ENCODE peak calls at places on chromosomes 16 and 17, in seven cellular contexts. D, J, Y, G, Q, X and L are unnamed samples.

GRCh38 chr17:32241521-32242094 is 24.0 kb upstream of the RHBDL3 start:
- DNase-seq in Q (no peak), Y (no peak), X (no peak), G (no peak), D (no peak), J (no peak), L (no peak)

GRCh38 chr16:11582157-11582814 is 4.4 kb downstream of the LITAF start:
- DNase-seq in D (no peak), Y (no peak), X (no peak), J (no peak), Q (no peak), G (no peak), L (no peak)

GRCh38 chr17:47262586-47262985 is 9.0 kb downstream of the ITGB3 start:
- DNase-seq in G (no peak), X (no peak), Q (no peak), D (no peak), J (no peak), Y (no peak), L (no peak)

GRCh38 chr17:15651001-15651582 is 31.6 kb upstream of the FBXW10B start:
- DNase-seq in G (no peak), Y (peak), J (no peak), X (no peak), D (no peak), Q (no peak), L (peak)

GRCh38 chr16:55052335-55053070 is 121.8 kb downstream of the IRX5 start:
- DNase-seq in J (no peak), Y (no peak), X (no peak), D (no peak), G (no peak), Q (no peak), L (no peak)

GRCh38 chr17:68733241-68734176 is 132.3 kb upstream of the FAM20A start:
- DNase-seq in X (no peak), G (no peak), Q (no peak), D (peak), Y (no peak), J (no peak), L (no peak)

GRCh38 chr17:76422406-76422805 is 30.5 kb downstream of the UBE2O start:
- DNase-seq in D (no peak), X (no peak), G (no peak), J (no peak), Q (no peak), Y (no peak), L (no peak)

GRCh38 chr17:51819341-51819740 is 339.2 kb downstream of the CA10 start:
- DNase-seq in Y (no peak), J (no peak), G (no peak), Q (no peak), D (no peak), X (no peak), L (no peak)

GRCh38 chr17:66602659-66603363 is 232.1 kb upstream of the CACNG5 start:
- DNase-seq in Q (no peak), X (no peak), Y (no peak), J (no peak), G (no peak), D (no peak), L (no peak)

GRCh38 chr17:9146064-9146463 is 124.8 kb downstream of the NTN1 start:
- DNase-seq in D (no peak), J (no peak), X (no peak), Q (no peak), G (no peak), Y (no peak), L (no peak)

GRCh38 chr17:20063665-20064648 is 54.8 kb downstream of the SPECC1 start:
- DNase-seq in J (no peak), Q (peak), Y (no peak), D (no peak), G (no peak), X (peak), L (no peak)

GRCh38 chr17:77879226-77879895 is 79.1 kb upstream of the TNRC6C start:
- DNase-seq in G (no peak), D (no peak), Y (no peak), X (no peak), Q (no peak), J (no peak), L (no peak)

GRCh38 chr16:56894331-56894917 is 29.4 kb downstream of the SLC12A3 start:
- DNase-seq in Y (no peak), G (no peak), X (no peak), Q (no peak), D (no peak), J (no peak), L (no peak)

GRCh38 chr16:70800306-70800705 is 652 bp downstream of the VAC14 start:
- DNase-seq in X (no peak), G (no peak), J (no peak), Y (no peak), Q (no peak), D (no peak), L (no peak)

GRCh38 chr17:36578671-36579070 is 13.0 kb upstream of the DHRS11 start:
- DNase-seq in J (no peak), Q (no peak), Y (no peak), D (no peak), X (no peak), G (no peak), L (no peak)

GRCh38 chr17:5468075-5468473 is 708 bp downstream of the DHX33 start:
- DNase-seq in D (no peak), Q (no peak), G (no peak), X (no peak), Y (peak), J (peak), L (no peak)

GRCh38 chr17:68910789-68911431 is 44.3 kb downstream of the ABCA8 start:
- DNase-seq in D (no peak), G (no peak), J (no peak), X (no peak), Q (no peak), Y (no peak), L (no peak)

GRCh38 chr17:40857535-40857934 is 9.5 kb downstream of the KRT12 start:
- DNase-seq in Y (peak), Q (no peak), G (no peak), D (no peak), J (no peak), X (no peak), L (no peak)

GRCh38 chr17:4968916-4969550 is 1.4 kb upstream of the SPAG7 start:
- DNase-seq in Y (peak), X (no peak), G (no peak), J (no peak), D (no peak), Q (no peak), L (no peak)

GRCh38 chr16:86919531-86920305 is 341.4 kb downstream of the FOXL1 start:
- DNase-seq in G (no peak), Q (no peak), Y (no peak), D (no peak), X (no peak), J (no peak), L (no peak)

GRCh38 chr16:66620419-66620775 is 15.9 kb downstream of the CMTM3 start:
- DNase-seq in D (no peak), Q (no peak), J (no peak), Y (no peak), X (no peak), G (no peak), L (no peak)

GRCh38 chr16:7849891-7850290 is 517.2 kb downstream of the RBFOX1 start:
- DNase-seq in G (no peak), Y (no peak), D (no peak), X (no peak), J (no peak), Q (no peak), L (no peak)

GRCh38 chr17:77790143-77790829 is 168.2 kb upstream of the TNRC6C start:
- DNase-seq in Q (no peak), J (no peak), Y (no peak), G (peak), X (no peak), D (no peak), L (peak)

GRCh38 chr16:86585821-86586611 is 7.7 kb downstream of the FOXL1 start:
- DNase-seq in G (no peak), Y (no peak), X (no peak), J (no peak), D (no peak), Q (no peak), L (no peak)

GRCh38 chr17:38667099-38667786 is 7.5 kb downstream of the EPOP start:
- DNase-seq in Q (peak), G (peak), X (no peak), J (peak), D (peak), Y (peak), L (peak)

GRCh38 chr17:79154951-79155557 is 80.4 kb downstream of the ENGASE start:
- DNase-seq in G (no peak), Y (peak), Q (no peak), D (no peak), X (no peak), J (no peak), L (no peak)

GRCh38 chr17:82205720-82206508 is 6.7 kb downstream of the CCDC57 start:
- DNase-seq in X (no peak), Q (peak), G (peak), Y (peak), D (peak), J (peak), L (peak)

GRCh38 chr17:82201498-82201910 is 11.1 kb downstream of the CCDC57 start:
- DNase-seq in G (no peak), Q (no peak), Y (peak), D (no peak), J (no peak), X (no peak), L (no peak)

GRCh38 chr17:82203920-82204319 is 8.7 kb downstream of the CCDC57 start:
- DNase-seq in X (no peak), D (no peak), G (no peak), Q (no peak), J (no peak), Y (peak), L (no peak)

GRCh38 chr17:82202981-82203380 is 9.7 kb downstream of the CCDC57 start:
- DNase-seq in Y (peak), D (no peak), J (no peak), Q (no peak), G (no peak), X (no peak), L (no peak)

DNA sequence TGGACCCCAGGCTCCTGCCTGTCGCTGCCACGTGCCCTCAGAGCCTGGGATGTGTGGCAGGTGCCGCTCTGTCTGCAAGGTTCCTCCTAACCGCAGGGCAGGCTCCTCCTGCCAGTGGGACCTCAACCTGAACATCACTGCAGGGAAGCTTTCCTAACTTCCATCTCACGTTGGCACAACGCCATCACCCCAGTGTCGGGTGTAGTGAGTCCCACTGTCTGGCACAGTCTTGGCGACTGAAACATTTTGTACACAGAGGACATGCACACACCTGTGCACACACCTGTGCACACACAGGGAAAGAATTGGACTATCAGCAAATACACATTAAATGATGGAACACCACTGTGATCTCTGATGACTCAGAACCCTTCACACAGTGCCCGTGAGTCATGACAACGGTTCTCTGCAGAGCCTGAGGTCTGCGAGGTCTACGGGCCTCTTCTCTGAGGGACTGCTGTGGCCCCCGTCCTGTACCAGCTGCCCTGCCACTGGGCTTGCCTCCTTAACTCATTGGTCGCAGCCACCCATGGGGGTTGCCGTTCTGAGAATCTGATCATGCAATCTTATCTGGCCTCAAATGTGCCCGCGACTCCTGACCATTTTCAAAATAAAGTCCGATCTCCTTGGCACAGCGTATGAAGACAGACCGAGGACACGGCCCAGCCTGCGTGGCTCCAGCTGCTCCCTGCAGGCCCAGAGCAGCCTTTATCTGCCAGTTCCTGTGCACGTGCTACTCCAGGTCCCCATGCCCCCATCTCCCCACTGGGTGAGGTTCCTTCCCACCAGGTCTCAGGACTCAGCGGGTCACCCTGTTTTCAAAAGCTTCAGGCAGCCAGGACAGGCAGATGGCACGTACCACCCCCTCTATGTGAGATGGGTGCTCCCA is 7.6 kb downstream of the CCDC57 start:
- DNase-seq in Q (no peak), X (no peak), D (no peak), G (no peak), J (no peak), Y (peak), L (no peak)
- TF ChIP-seq JUND in Q (peak), X (no peak), D (no peak), G (no peak), J (peak), Y (peak), L (no peak)

GRCh38 chr16:88804552-88805339 is 1.2 kb downstream of the CDT1 start:
- DNase-seq in Q (no peak), J (peak), Y (peak), X (no peak), D (peak), G (no peak), L (peak)
- TF ChIP-seq JUND in Q (no peak), J (no peak), Y (no peak), X (no peak), D (no peak), G (no peak), L (no peak)

GRCh38 chr17:50440172-50440837 is 14.3 kb downstream of the ACSF2 start:
- DNase-seq in D (peak), J (no peak), G (no peak), Y (no peak), X (no peak), Q (no peak), L (peak)
- TF ChIP-seq JUND in D (peak), J (no peak), G (no peak), Y (no peak), X (no peak), Q (no peak), L (no peak)

GRCh38 chr17:75088902-75089417 is 1.2 kb downstream of the SLC16A5 start:
- DNase-seq in D (peak), X (no peak), Q (no peak), Y (no peak), J (no peak), G (no peak), L (no peak)
- TF ChIP-seq JUND in D (peak), X (no peak), Q (no peak), Y (no peak), J (no peak), G (peak), L (no peak)